ENCODE peak calls at places on chromosomes 7 and 10, in eight cellular contexts. W, H, T, I, C, J, U and N are unnamed samples.

GRCh38 chr7:111390000-111390399 is 172.3 kb downstream of the IMMP2L start:
- DNase-seq in W (no peak), H (no peak), T (no peak), I (no peak), C (no peak), J (no peak), U (no peak), N (no peak)

GRCh38 chr7:69172357-69173098 is 425.7 kb upstream of the AUTS2 start:
- DNase-seq in W (no peak), H (no peak), T (no peak), I (no peak), C (no peak), J (no peak), U (no peak), N (no peak)

GRCh38 chr10:32253300-32253699 is 93.7 kb downstream of the EPC1 start:
- DNase-seq in W (no peak), H (peak), T (no peak), I (no peak), C (no peak), J (no peak), U (no peak), N (no peak)

GRCh38 chr7:112550468-112551060 is 69.8 kb downstream of the LSMEM1 start:
- DNase-seq in W (no peak), H (peak), T (peak), I (no peak), C (peak), J (peak), U (no peak), N (no peak)

GRCh38 chr7:132361146-132361545 is 215.1 kb downstream of the PLXNA4 start:
- DNase-seq in W (no peak), H (no peak), T (no peak), I (no peak), C (no peak), J (no peak), U (no peak), N (no peak)

GRCh38 chr10:113175756-113176651 is 226.0 kb downstream of the TCF7L2 start:
- DNase-seq in W (no peak), H (no peak), T (no peak), I (no peak), C (no peak), J (no peak), U (no peak), N (no peak)

GRCh38 chr10:6406220-6407033 is 173.6 kb downstream of the PRKCQ start:
- DNase-seq in W (no peak), H (no peak), T (peak), I (peak), C (no peak), J (peak), U (no peak), N (no peak)

GRCh38 chr10:19048901-19049300 is 300 bp downstream of the MALRD1 start:
- DNase-seq in W (no peak), H (no peak), T (no peak), I (no peak), C (no peak), J (no peak), U (no peak), N (no peak)

GRCh38 chr7:39588401-39588800 is 22.2 kb downstream of the YAE1 start:
- DNase-seq in W (no peak), H (no peak), T (peak), I (no peak), C (no peak), J (no peak), U (no peak), N (no peak)

GRCh38 chr10:86077871-86078638 is 288.5 kb downstream of the GRID1 start:
- DNase-seq in W (no peak), H (no peak), T (no peak), I (no peak), C (no peak), J (no peak), U (no peak), N (no peak)